ENCODE peak calls at places on chromosomes 2 and 18, in nine cellular contexts. O, E, T, K, L, B, G, Y and F are unnamed samples.

GRCh38 chr2:107936427-107937359 is 49.6 kb upstream of the SLC5A7 start:
- DNase-seq in K (peak), E (no peak), Y (no peak), G (no peak), O (no peak), T (no peak), L (no peak), B (no peak), F (no peak)

GRCh38 chr18:12883003-12883683 is 894 bp downstream of the PTPN2 start:
- DNase-seq in L (no peak), B (peak), E (no peak), K (no peak), O (peak), Y (no peak), T (no peak), G (no peak), F (peak)

GRCh38 chr2:168245074-168245825 is 2.1 kb downstream of the STK39 start:
- DNase-seq in Y (no peak), O (no peak), E (no peak), T (peak), L (no peak), B (no peak), K (no peak), G (peak), F (no peak)

GRCh38 chr2:64228126-64228678 is 84.0 kb upstream of the PELI1 start:
- DNase-seq in G (peak), T (peak), E (peak), Y (peak), K (peak), B (peak), O (no peak), L (peak), F (peak)

GRCh38 chr2:56239030-56239429 is 55.2 kb downstream of the CCDC85A start:
- DNase-seq in L (no peak), G (no peak), E (no peak), T (no peak), B (no peak), K (no peak), O (no peak), Y (no peak), F (no peak)

GRCh38 chr2:144088863-144089262 is 431.1 kb downstream of the ZEB2 start:
- DNase-seq in T (no peak), G (no peak), Y (no peak), B (no peak), E (no peak), K (no peak), L (no peak), O (no peak), F (no peak)

GRCh38 chr18:73664896-73665295 is 482.7 kb downstream of the FBXO15 start:
- DNase-seq in T (no peak), L (no peak), G (no peak), E (no peak), Y (no peak), B (no peak), K (no peak), O (no peak), F (no peak)

GRCh38 chr2:201120500-201120899 is 4.5 kb downstream of the CFLAR start:
- DNase-seq in T (no peak), O (no peak), K (no peak), E (no peak), B (no peak), Y (no peak), G (no peak), L (no peak), F (no peak)

GRCh38 chr2:108403494-108403893 is 25.7 kb downstream of the SULT1C4 start:
- DNase-seq in L (no peak), E (peak), O (no peak), Y (no peak), G (no peak), K (no peak), T (peak), B (no peak), F (no peak)

GRCh38 chr18:1057367-1057766 is 152.7 kb downstream of the ADCYAP1 start:
- DNase-seq in K (no peak), G (no peak), Y (no peak), L (no peak), T (no peak), B (no peak), O (no peak), E (no peak), F (no peak)